ENCODE peak calls at places on chromosomes 1 and 21, in four cellular contexts. L is mucosa of gallbladder; H is activated T-helper 9 cell treated with anti-CD3 and anti-CD28 coated beads, Interleukin-2, amount 50 U/mL, for 16 hours; U is NCI-H748 treated with DMSO at 0.1 percent for 48 hours. G is an unnamed sample.

GRCh38 chr1:174074757-174075156 is 52.6 kb upstream of the RC3H1 start:
- DNase-seq in L (no peak), H (no peak), U (no peak), G (no peak)

GRCh38 chr21:35232545-35233176 is 183.6 kb upstream of the RUNX1 start:
- DNase-seq in H (no peak), U (no peak), L (peak; percentile 62), G (peak; percentile 22)

GRCh38 chr1:26739251-26739914 is 43.6 kb downstream of the ARID1A start:
- DNase-seq in L (no peak), H (no peak), U (no peak), G (no peak)

GRCh38 chr1:81812712-81813111 is 12.0 kb downstream of the ADGRL2 start:
- DNase-seq in H (no peak), U (no peak), L (no peak), G (no peak)

GRCh38 chr1:108830119-108831008 is 26.5 kb downstream of the AKNAD1 start:
- DNase-seq in H (no peak), U (no peak), L (peak; percentile 41), G (no peak)

GRCh38 chr1:157367091-157367739 is 185.1 kb downstream of the FCRL5 start:
- DNase-seq in U (no peak), L (no peak), H (no peak), G (no peak)

GRCh38 chr1:111404588-111404987 is 22.9 kb downstream of the OVGP1 start:
- DNase-seq in U (no peak), L (no peak), H (no peak), G (no peak)

GRCh38 chr1:1435911-1436633 is 582 bp downstream of the VWA1 start:
- DNase-seq in L (no peak), U (no peak), H (no peak), G (no peak)

GRCh38 chr1:180386740-180387367 is 115.5 kb downstream of the ACBD6 start:
- DNase-seq in H (no peak), U (no peak), L (no peak), G (no peak)

GRCh38 chr1:91781371-91781825 is 104.6 kb downstream of the TGFBR3 start:
- DNase-seq in U (no peak), H (no peak), L (no peak), G (no peak)

GRCh38 chr1:173489149-173489600 is 12.0 kb downstream of the PRDX6 start:
- DNase-seq in H (no peak), L (no peak), U (no peak), G (no peak)

GRCh38 chr1:165069829-165070228 is 286.7 kb downstream of the LMX1A start:
- DNase-seq in U (peak; percentile 93), L (no peak), H (no peak), G (no peak)

GRCh38 chr1:191851799-191852595 is 306.3 kb upstream of the RGS18 start:
- DNase-seq in U (peak; percentile 42), H (no peak), L (no peak), G (no peak)

GRCh38 chr1:103125219-103125618 is 16.9 kb upstream of the COL11A1 start:
- DNase-seq in U (no peak), H (no peak), L (no peak), G (no peak)

GRCh38 chr1:17439250-17440073 is at the start of gene RCC2:
- DNase-seq in H (peak; percentile 69), U (peak; percentile 63), L (peak; percentile 53), G (peak; percentile 73)

GRCh38 chr1:145961425-145962156 is 2.8 kb downstream of the ANKRD34A start:
- DNase-seq in H (peak; percentile 48), U (no peak), L (no peak), G (peak; percentile 51)

GRCh38 chr1:227941509-227942020 is 6.2 kb downstream of the WNT9A start:
- DNase-seq in U (no peak), H (no peak), L (no peak), G (peak; percentile 9)

G was measured in testis.